ENCODE peak calls at places on chromosomes 6 and 20, in six cellular contexts. One of them, this sample, is unnamed.

GRCh38 chr6:8194499-8194898 is 92.2 kb upstream of the EEF1E1 start:
- DNase-seq in mesothelial cell of epicardium: no peak
- DNase-seq in stomach: no peak
- DNase-seq in GM12865: no peak
- DNase-seq in stimulated activated CD4-positive, alpha-beta T cell treated with anti-CD3 and anti-CD28 coated beads, Interleukin-1b, Interleukin-23, amount 100 ng/mL, for 48 hours: no peak
- DNase-seq in T-helper 9 cell: no peak
- DNase-seq in this sample: no peak

GRCh38 chr6:110703906-110704594 is 111.2 kb downstream of the CDK19 start:
- DNase-seq in mesothelial cell of epicardium: no peak
- DNase-seq in stomach: no peak
- DNase-seq in GM12865: no peak
- DNase-seq in stimulated activated CD4-positive, alpha-beta T cell treated with anti-CD3 and anti-CD28 coated beads, Interleukin-1b, Interleukin-23, amount 100 ng/mL, for 48 hours: no peak
- DNase-seq in T-helper 9 cell: no peak
- DNase-seq in this sample: no peak

GRCh38 chr6:121884621-121885020 is 449.2 kb downstream of the GJA1 start:
- DNase-seq in mesothelial cell of epicardium: no peak
- DNase-seq in stomach: no peak
- DNase-seq in GM12865: no peak
- DNase-seq in stimulated activated CD4-positive, alpha-beta T cell treated with anti-CD3 and anti-CD28 coated beads, Interleukin-1b, Interleukin-23, amount 100 ng/mL, for 48 hours: no peak
- DNase-seq in T-helper 9 cell: no peak
- DNase-seq in this sample: no peak

GRCh38 chr6:41072836-41073202 is at the start of gene NFYA:
- DNase-seq in mesothelial cell of epicardium: no peak
- DNase-seq in stomach: peak
- DNase-seq in GM12865: no peak
- DNase-seq in stimulated activated CD4-positive, alpha-beta T cell treated with anti-CD3 and anti-CD28 coated beads, Interleukin-1b, Interleukin-23, amount 100 ng/mL, for 48 hours: no peak
- DNase-seq in T-helper 9 cell: peak
- DNase-seq in this sample: no peak

GRCh38 chr6:163489584-163489983 is 75.1 kb downstream of the QKI start:
- DNase-seq in mesothelial cell of epicardium: no peak
- DNase-seq in stomach: no peak
- DNase-seq in GM12865: no peak
- DNase-seq in stimulated activated CD4-positive, alpha-beta T cell treated with anti-CD3 and anti-CD28 coated beads, Interleukin-1b, Interleukin-23, amount 100 ng/mL, for 48 hours: no peak
- DNase-seq in T-helper 9 cell: no peak
- DNase-seq in this sample: no peak

GRCh38 chr6:44151348-44152108 is 7.1 kb upstream of the CAPN11 start:
- DNase-seq in mesothelial cell of epicardium: peak
- DNase-seq in stomach: peak
- DNase-seq in GM12865: peak
- DNase-seq in stimulated activated CD4-positive, alpha-beta T cell treated with anti-CD3 and anti-CD28 coated beads, Interleukin-1b, Interleukin-23, amount 100 ng/mL, for 48 hours: peak
- DNase-seq in T-helper 9 cell: peak
- DNase-seq in this sample: peak

GRCh38 chr6:20202070-20202658 is 10.1 kb downstream of the MBOAT1 start:
- DNase-seq in mesothelial cell of epicardium: no peak
- DNase-seq in stomach: no peak
- DNase-seq in GM12865: peak
- DNase-seq in stimulated activated CD4-positive, alpha-beta T cell treated with anti-CD3 and anti-CD28 coated beads, Interleukin-1b, Interleukin-23, amount 100 ng/mL, for 48 hours: no peak
- DNase-seq in T-helper 9 cell: no peak
- DNase-seq in this sample: peak

GRCh38 chr20:38270869-38271608 is 10.5 kb upstream of the KIAA1755 start:
- DNase-seq in mesothelial cell of epicardium: no peak
- DNase-seq in stomach: no peak
- DNase-seq in GM12865: no peak
- DNase-seq in stimulated activated CD4-positive, alpha-beta T cell treated with anti-CD3 and anti-CD28 coated beads, Interleukin-1b, Interleukin-23, amount 100 ng/mL, for 48 hours: no peak
- DNase-seq in T-helper 9 cell: no peak
- DNase-seq in this sample: peak

GRCh38 chr6:109094351-109095035 is at the start of gene SESN1:
- DNase-seq in mesothelial cell of epicardium: peak
- DNase-seq in stomach: peak
- DNase-seq in GM12865: peak
- DNase-seq in stimulated activated CD4-positive, alpha-beta T cell treated with anti-CD3 and anti-CD28 coated beads, Interleukin-1b, Interleukin-23, amount 100 ng/mL, for 48 hours: peak
- DNase-seq in T-helper 9 cell: peak
- DNase-seq in this sample: peak

GRCh38 chr20:8853805-8854338 is 215.0 kb upstream of the PLCB4 start:
- DNase-seq in mesothelial cell of epicardium: no peak
- DNase-seq in stomach: no peak
- DNase-seq in GM12865: peak
- DNase-seq in stimulated activated CD4-positive, alpha-beta T cell treated with anti-CD3 and anti-CD28 coated beads, Interleukin-1b, Interleukin-23, amount 100 ng/mL, for 48 hours: no peak
- DNase-seq in T-helper 9 cell: no peak
- DNase-seq in this sample: peak

GRCh38 chr6:42551202-42551601 is 12.6 kb upstream of the UBR2 start:
- DNase-seq in mesothelial cell of epicardium: no peak
- DNase-seq in stomach: no peak
- DNase-seq in GM12865: no peak
- DNase-seq in stimulated activated CD4-positive, alpha-beta T cell treated with anti-CD3 and anti-CD28 coated beads, Interleukin-1b, Interleukin-23, amount 100 ng/mL, for 48 hours: no peak
- DNase-seq in T-helper 9 cell: no peak
- DNase-seq in this sample: no peak

GRCh38 chr20:38875170-38875993 is 50.8 kb upstream of the FAM83D start:
- DNase-seq in mesothelial cell of epicardium: no peak
- DNase-seq in stomach: no peak
- DNase-seq in GM12865: peak
- DNase-seq in stimulated activated CD4-positive, alpha-beta T cell treated with anti-CD3 and anti-CD28 coated beads, Interleukin-1b, Interleukin-23, amount 100 ng/mL, for 48 hours: peak
- DNase-seq in T-helper 9 cell: peak
- DNase-seq in this sample: no peak

GRCh38 chr20:13140775-13141174 is 80.3 kb upstream of the ISM1 start:
- DNase-seq in mesothelial cell of epicardium: no peak
- DNase-seq in stomach: no peak
- DNase-seq in GM12865: no peak
- DNase-seq in stimulated activated CD4-positive, alpha-beta T cell treated with anti-CD3 and anti-CD28 coated beads, Interleukin-1b, Interleukin-23, amount 100 ng/mL, for 48 hours: no peak
- DNase-seq in T-helper 9 cell: no peak
- DNase-seq in this sample: no peak

GRCh38 chr6:112282217-112282616 is 27.9 kb upstream of the LAMA4 start:
- DNase-seq in mesothelial cell of epicardium: peak
- DNase-seq in stomach: no peak
- DNase-seq in GM12865: no peak
- DNase-seq in stimulated activated CD4-positive, alpha-beta T cell treated with anti-CD3 and anti-CD28 coated beads, Interleukin-1b, Interleukin-23, amount 100 ng/mL, for 48 hours: no peak
- DNase-seq in T-helper 9 cell: no peak
- DNase-seq in this sample: peak

GRCh38 chr6:48641544-48641943 is 530.5 kb upstream of the PTCHD4 start:
- DNase-seq in mesothelial cell of epicardium: no peak
- DNase-seq in stomach: no peak
- DNase-seq in GM12865: no peak
- DNase-seq in stimulated activated CD4-positive, alpha-beta T cell treated with anti-CD3 and anti-CD28 coated beads, Interleukin-1b, Interleukin-23, amount 100 ng/mL, for 48 hours: no peak
- DNase-seq in T-helper 9 cell: no peak
- DNase-seq in this sample: no peak

GRCh38 chr20:24227600-24227999 is 239.0 kb upstream of the GGTLC1 start:
- DNase-seq in mesothelial cell of epicardium: no peak
- DNase-seq in stomach: no peak
- DNase-seq in GM12865: no peak
- DNase-seq in stimulated activated CD4-positive, alpha-beta T cell treated with anti-CD3 and anti-CD28 coated beads, Interleukin-1b, Interleukin-23, amount 100 ng/mL, for 48 hours: no peak
- DNase-seq in T-helper 9 cell: no peak
- DNase-seq in this sample: no peak

GRCh38 chr6:90217621-90218496 is 78.8 kb downstream of the BACH2 start:
- DNase-seq in mesothelial cell of epicardium: peak
- DNase-seq in stomach: peak
- DNase-seq in GM12865: no peak
- DNase-seq in stimulated activated CD4-positive, alpha-beta T cell treated with anti-CD3 and anti-CD28 coated beads, Interleukin-1b, Interleukin-23, amount 100 ng/mL, for 48 hours: no peak
- DNase-seq in T-helper 9 cell: no peak
- DNase-seq in this sample: peak

GRCh38 chr6:122730775-122731386 is 48.6 kb upstream of the FABP7 start:
- DNase-seq in mesothelial cell of epicardium: no peak
- DNase-seq in stomach: no peak
- DNase-seq in GM12865: peak
- DNase-seq in stimulated activated CD4-positive, alpha-beta T cell treated with anti-CD3 and anti-CD28 coated beads, Interleukin-1b, Interleukin-23, amount 100 ng/mL, for 48 hours: no peak
- DNase-seq in T-helper 9 cell: no peak
- DNase-seq in this sample: peak

GRCh38 chr20:59515013-59515905 is 89.1 kb upstream of the PHACTR3 start:
- DNase-seq in mesothelial cell of epicardium: peak
- DNase-seq in stomach: peak
- DNase-seq in GM12865: peak
- DNase-seq in stimulated activated CD4-positive, alpha-beta T cell treated with anti-CD3 and anti-CD28 coated beads, Interleukin-1b, Interleukin-23, amount 100 ng/mL, for 48 hours: peak
- DNase-seq in T-helper 9 cell: no peak
- DNase-seq in this sample: peak

GRCh38 chr6:44730771-44731391 is 343.4 kb downstream of the CDC5L start:
- DNase-seq in mesothelial cell of epicardium: no peak
- DNase-seq in stomach: no peak
- DNase-seq in GM12865: no peak
- DNase-seq in stimulated activated CD4-positive, alpha-beta T cell treated with anti-CD3 and anti-CD28 coated beads, Interleukin-1b, Interleukin-23, amount 100 ng/mL, for 48 hours: no peak
- DNase-seq in T-helper 9 cell: no peak
- DNase-seq in this sample: no peak